ENCODE peak calls at places on chromosome 12, in five cellular contexts. M is A549, H is HepG2, J is H1, I is K562. W is an unnamed sample.

GRCh38 chr12:6114476-6114870 is 10.0 kb downstream of the VWF start:
- DNase-seq in I (no peak), J (no peak), H (no peak), M (no peak), W (no peak)

GRCh38 chr12:6374781-6375150 is 597 bp downstream of the SCNN1A start:
- DNase-seq in H (no peak), J (no peak), I (no peak), M (no peak), W (no peak)

GRCh38 chr12:3134526-3135135 is 57.5 kb downstream of the TSPAN9 start:
- DNase-seq in H (no peak), J (no peak), I (no peak), M (no peak), W (no peak)

GRCh38 chr12:99644629-99645028 is 2.9 kb upstream of the GARIN6 start:
- DNase-seq in M (no peak), H (no peak), J (no peak), I (no peak), W (no peak)

GRCh38 chr12:123966596-123966995 is 6.0 kb downstream of the CCDC92 start:
- DNase-seq in I (no peak), H (no peak), M (no peak), J (no peak), W (no peak)

GRCh38 chr12:76002598-76003262 is 28.8 kb downstream of the PHLDA1 start:
- DNase-seq in I (no peak), J (no peak), M (no peak), H (no peak), W (no peak)

GRCh38 chr12:78571953-78572352 is 292.6 kb upstream of the SYT1 start:
- DNase-seq in M (peak; percentile 15), J (peak; percentile 49), H (no peak), I (no peak), W (no peak)

GRCh38 chr12:22038734-22039133 is 7.3 kb upstream of the CMAS start:
- DNase-seq in M (no peak), J (no peak), I (no peak), H (no peak), W (no peak)

GRCh38 chr12:101823891-101824290 is 6.9 kb downstream of the GNPTAB start:
- DNase-seq in M (peak; percentile 63), J (peak; percentile 50), I (peak; percentile 52), H (peak; percentile 21), W (no peak)

GRCh38 chr12:120892265-120892664 is 11.9 kb downstream of the SPPL3 start:
- DNase-seq in H (no peak), M (no peak), I (no peak), J (no peak), W (no peak)

GRCh38 chr12:2413999-2414792 is 361.4 kb downstream of the CACNA1C start:
- DNase-seq in J (no peak), I (no peak), M (no peak), H (no peak), W (no peak)

GRCh38 chr12:127149226-127149964 is 1117.6 kb upstream of the TMEM132C start:
- DNase-seq in H (no peak), I (no peak), J (no peak), M (no peak), W (no peak)

GRCh38 chr12:39417916-39418315 is 25.0 kb downstream of the KIF21A start:
- DNase-seq in J (no peak), I (no peak), M (no peak), H (peak; percentile 66), W (no peak)

GRCh38 chr12:26402648-26403047 is 207.3 kb downstream of the SSPN start:
- DNase-seq in I (no peak), M (peak; percentile 15), H (peak; percentile 7), J (no peak), W (no peak)

GRCh38 chr12:50248406-50248805 is 34.9 kb downstream of the LIMA1 start:
- DNase-seq in M (no peak), J (no peak), H (no peak), I (no peak), W (no peak)

GRCh38 chr12:50246159-50246865 is 37.0 kb downstream of the LIMA1 start:
- DNase-seq in M (no peak), I (no peak), H (no peak), J (no peak), W (no peak)

GRCh38 chr12:50249464-50250229 is 33.7 kb downstream of the LIMA1 start:
- DNase-seq in I (no peak), M (no peak), J (no peak), H (no peak), W (no peak)

GRCh38 chr12:50248883-50249282 is 34.4 kb downstream of the LIMA1 start:
- DNase-seq in M (no peak), I (no peak), J (no peak), H (no peak), W (no peak)

GRCh38 chr12:50246873-50247612 is 36.3 kb downstream of the LIMA1 start:
- DNase-seq in M (peak; percentile 86), H (peak; percentile 59), I (peak; percentile 75), J (no peak), W (peak; percentile 62)
- TF ChIP-seq KDM1A in M (no peak), H (no peak), I (no peak), J (no peak), W (no peak)

DNA sequence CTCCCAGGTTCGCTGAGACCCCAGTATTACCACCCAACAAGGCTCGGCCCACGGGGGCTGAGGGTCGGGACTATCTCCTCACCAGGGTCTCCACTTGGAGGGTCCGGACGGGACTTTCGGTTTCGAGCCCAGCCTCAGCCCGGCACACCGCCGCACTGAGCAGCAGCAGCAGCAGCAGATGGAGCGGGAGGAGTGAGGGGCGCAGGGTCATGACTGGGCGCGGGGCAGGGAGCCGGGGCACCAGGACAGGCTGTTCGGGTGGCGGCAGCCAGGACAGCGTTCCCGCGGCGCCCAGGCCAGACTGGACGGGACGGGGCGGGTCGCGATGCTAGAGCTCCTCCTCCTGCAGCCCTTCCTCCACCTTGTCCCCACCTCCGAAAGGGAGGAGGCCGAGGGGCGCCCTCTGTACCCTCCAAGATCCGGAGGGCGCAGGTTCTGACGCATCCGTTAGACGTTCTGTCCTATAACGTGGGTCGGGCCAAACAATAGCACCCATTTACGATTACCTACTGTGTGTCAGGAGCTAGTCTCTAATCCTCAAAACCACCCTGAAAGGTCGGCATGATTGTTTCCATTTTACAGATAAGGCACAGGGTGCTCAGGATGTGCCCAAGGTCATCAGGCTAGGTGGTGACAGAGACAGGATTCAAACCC is at the start of gene FKBP11:
- DNase-seq in I (no peak), J (peak; percentile 89), M (peak; percentile 51), H (no peak), W (peak; percentile 30)
- TF ChIP-seq KDM1A in I (no peak), J (peak; percentile 69), M (no peak), H (no peak), W (no peak)

GRCh38 chr12:65885312-65885711 is 61.0 kb downstream of the HMGA2 start:
- DNase-seq in M (no peak), J (no peak), I (no peak), H (no peak), W (no peak)
- TF ChIP-seq KDM1A in M (no peak), J (no peak), I (no peak), H (no peak), W (no peak)

GRCh38 chr12:64747681-64748080 is 11.5 kb downstream of the GNS start:
- DNase-seq in I (no peak), M (no peak), J (no peak), H (no peak), W (no peak)

GRCh38 chr12:64745259-64745807 is 13.9 kb downstream of the GNS start:
- DNase-seq in J (no peak), M (no peak), H (no peak), I (no peak), W (no peak)

GRCh38 chr12:64744422-64745258 is 14.6 kb downstream of the GNS start:
- DNase-seq in H (peak; percentile 41), I (no peak), J (no peak), M (peak; percentile 12), W (no peak)

GRCh38 chr12:64749466-64750202 is 9.6 kb downstream of the GNS start:
- DNase-seq in J (no peak), H (no peak), I (no peak), M (no peak), W (no peak)

DNA sequence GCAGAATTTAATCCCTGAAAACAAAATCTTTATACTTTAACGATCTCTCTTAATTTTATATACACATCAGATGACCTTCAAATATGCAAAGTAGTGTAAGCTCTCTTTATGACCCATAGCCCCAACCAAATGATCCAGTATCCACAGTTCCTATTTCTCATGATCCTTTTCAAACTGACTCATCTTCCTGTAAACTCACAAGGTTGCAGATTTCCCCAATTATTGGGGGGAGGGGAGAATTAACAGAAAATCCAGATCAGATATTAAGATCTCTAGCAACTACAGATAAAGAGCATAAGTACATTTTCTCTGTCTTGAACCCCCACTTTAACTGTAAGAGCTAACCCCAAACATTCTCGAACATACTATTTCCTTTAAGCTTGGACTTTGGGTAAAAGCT is 12.5 kb downstream of the GNS start:
- DNase-seq in I (no peak), H (no peak), M (no peak), J (no peak), W (no peak)
- TF ChIP-seq KDM1A in I (no peak), H (no peak), M (no peak), J (no peak), W (no peak)

GRCh38 chr12:30304528-30304927 is 391.1 kb downstream of the IPO8 start:
- DNase-seq in H (no peak), J (no peak), I (no peak), M (no peak), W (no peak)

DNA sequence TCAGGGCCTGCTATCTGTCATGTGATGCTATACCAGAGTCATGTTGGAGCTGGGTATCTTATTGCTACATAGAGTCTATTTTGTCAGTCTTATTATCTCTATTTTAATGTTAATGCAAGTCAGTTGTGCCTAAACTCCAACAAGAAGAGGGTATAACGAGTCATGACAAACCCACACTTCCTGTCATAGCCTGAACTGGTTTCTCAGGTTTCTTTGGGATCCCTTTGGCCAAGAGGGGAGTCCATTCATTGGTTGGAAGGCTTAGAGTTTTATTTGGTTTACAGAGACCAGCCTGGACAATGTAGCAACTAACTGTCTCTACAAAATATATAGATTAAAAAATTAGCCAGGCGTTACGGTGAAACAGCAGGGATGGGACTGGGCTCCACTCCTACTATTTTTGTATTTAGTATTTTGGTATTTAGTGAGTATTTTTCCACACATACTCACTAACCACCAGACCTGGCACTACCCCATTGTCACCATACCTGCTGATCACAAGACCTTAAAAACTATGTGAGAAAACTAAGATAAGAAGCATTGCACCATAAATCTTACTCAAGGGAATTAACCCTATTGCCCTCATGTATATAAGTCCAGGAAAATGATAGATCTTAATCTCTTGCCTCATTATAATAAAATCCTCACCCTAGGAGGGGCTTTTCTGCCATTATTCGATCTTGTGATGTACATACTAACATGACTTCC is 387.5 kb downstream of the IPO8 start:
- DNase-seq in M (no peak), J (no peak), I (no peak), H (no peak), W (no peak)
- TF ChIP-seq KDM1A in M (no peak), J (no peak), I (no peak), H (no peak), W (no peak)

GRCh38 chr12:64403708-64404469 is at the start of gene XPOT:
- DNase-seq in H (peak; percentile 92), M (peak; percentile 99), J (peak; percentile 87), I (peak; percentile 90), W (peak; percentile 84)

GRCh38 chr12:64404470-64405446 is 566 bp downstream of the XPOT start:
- DNase-seq in J (peak; percentile 56), I (peak; percentile 73), H (peak; percentile 71), M (peak; percentile 83), W (no peak)

GRCh38 chr12:64412458-64412857 is 8.3 kb downstream of the XPOT start:
- DNase-seq in H (no peak), J (no peak), M (no peak), I (no peak), W (no peak)

GRCh38 chr12:64411427-64411826 is 7.2 kb downstream of the XPOT start:
- DNase-seq in M (no peak), H (no peak), I (no peak), J (no peak), W (no peak)

GRCh38 chr12:64407342-64408223 is 3.4 kb downstream of the XPOT start:
- DNase-seq in M (no peak), J (no peak), I (no peak), H (no peak), W (no peak)
- TF ChIP-seq KDM1A in M (no peak), J (no peak), I (no peak), H (no peak), W (no peak)

W was measured in GM12878.